ENCODE peak calls at places on chromosomes 2 and 18, in eight cellular contexts. One of them, this sample, is unnamed.

GRCh38 chr2:241799522-241800197 is 9.3 kb upstream of the NEU4 start:
- DNase-seq in fibroblast of mammary gland: no peak
- DNase-seq in A673: no peak
- DNase-seq in endothelial cell: peak; percentile 3
- DNase-seq in CD4-positive, alpha-beta T cell: no peak
- DNase-seq in GM13977: peak; percentile 13
- DNase-seq in heart left ventricle: peak; percentile 21
- DNase-seq in A549: no peak
- DNase-seq in this sample: no peak

GRCh38 chr2:165787334-165787733 is 6.7 kb downstream of the GALNT3 start:
- DNase-seq in fibroblast of mammary gland: no peak
- DNase-seq in A673: no peak
- DNase-seq in endothelial cell: no peak
- DNase-seq in CD4-positive, alpha-beta T cell: no peak
- DNase-seq in GM13977: no peak
- DNase-seq in heart left ventricle: no peak
- DNase-seq in A549: no peak
- DNase-seq in this sample: no peak

GRCh38 chr18:29378739-29379138 is 1201.8 kb upstream of the CDH2 start:
- DNase-seq in fibroblast of mammary gland: peak; percentile 53
- DNase-seq in A673: no peak
- DNase-seq in endothelial cell: no peak
- DNase-seq in CD4-positive, alpha-beta T cell: no peak
- DNase-seq in GM13977: no peak
- DNase-seq in heart left ventricle: no peak
- DNase-seq in A549: no peak
- DNase-seq in this sample: no peak

GRCh38 chr2:129673234-129673633 is 306.2 kb upstream of the RAB6C start:
- DNase-seq in fibroblast of mammary gland: no peak
- DNase-seq in A673: no peak
- DNase-seq in endothelial cell: no peak
- DNase-seq in CD4-positive, alpha-beta T cell: no peak
- DNase-seq in GM13977: no peak
- DNase-seq in heart left ventricle: no peak
- DNase-seq in A549: no peak
- DNase-seq in this sample: no peak

GRCh38 chr2:170324640-170325046 is 146.7 kb downstream of the MYO3B start:
- DNase-seq in fibroblast of mammary gland: peak; percentile 47
- DNase-seq in A673: peak; percentile 74
- DNase-seq in endothelial cell: peak; percentile 59
- DNase-seq in CD4-positive, alpha-beta T cell: peak; percentile 2
- DNase-seq in GM13977: peak; percentile 31
- DNase-seq in heart left ventricle: no peak
- DNase-seq in A549: peak; percentile 54
- DNase-seq in this sample: no peak

GRCh38 chr2:8546319-8547283 is 135.3 kb upstream of the ID2 start:
- DNase-seq in fibroblast of mammary gland: no peak
- DNase-seq in A673: no peak
- DNase-seq in endothelial cell: peak; percentile 1
- DNase-seq in CD4-positive, alpha-beta T cell: no peak
- DNase-seq in GM13977: no peak
- DNase-seq in heart left ventricle: no peak
- DNase-seq in A549: no peak
- DNase-seq in this sample: no peak

GRCh38 chr2:98790221-98790620 is 59.3 kb upstream of the MGAT4A start:
- DNase-seq in fibroblast of mammary gland: no peak
- DNase-seq in A673: no peak
- DNase-seq in endothelial cell: no peak
- DNase-seq in CD4-positive, alpha-beta T cell: no peak
- DNase-seq in GM13977: no peak
- DNase-seq in heart left ventricle: no peak
- DNase-seq in A549: no peak
- DNase-seq in this sample: no peak

GRCh38 chr2:110807520-110807919 is 75.1 kb downstream of the ACOXL start:
- DNase-seq in fibroblast of mammary gland: peak; percentile 76
- DNase-seq in A673: no peak
- DNase-seq in endothelial cell: no peak
- DNase-seq in CD4-positive, alpha-beta T cell: no peak
- DNase-seq in GM13977: no peak
- DNase-seq in heart left ventricle: no peak
- DNase-seq in A549: no peak
- DNase-seq in this sample: no peak

GRCh38 chr2:119431155-119431975 is at the start of gene TMEM37:
- DNase-seq in fibroblast of mammary gland: peak; percentile 54
- DNase-seq in A673: peak; percentile 95
- DNase-seq in endothelial cell: peak; percentile 75
- DNase-seq in CD4-positive, alpha-beta T cell: no peak
- DNase-seq in GM13977: peak; percentile 81
- DNase-seq in heart left ventricle: peak; percentile 68
- DNase-seq in A549: peak; percentile 58
- DNase-seq in this sample: no peak

GRCh38 chr2:20537423-20538307 is 90.8 kb downstream of the RHOB start:
- DNase-seq in fibroblast of mammary gland: no peak
- DNase-seq in A673: no peak
- DNase-seq in endothelial cell: no peak
- DNase-seq in CD4-positive, alpha-beta T cell: no peak
- DNase-seq in GM13977: no peak
- DNase-seq in heart left ventricle: no peak
- DNase-seq in A549: no peak
- DNase-seq in this sample: no peak

GRCh38 chr2:207269021-207269420 is 103.3 kb upstream of the KLF7 start:
- DNase-seq in fibroblast of mammary gland: no peak
- DNase-seq in A673: no peak
- DNase-seq in endothelial cell: no peak
- DNase-seq in CD4-positive, alpha-beta T cell: no peak
- DNase-seq in GM13977: no peak
- DNase-seq in heart left ventricle: no peak
- DNase-seq in A549: no peak
- DNase-seq in this sample: no peak

GRCh38 chr18:60090170-60090569 is 190.4 kb downstream of the PMAIP1 start:
- DNase-seq in fibroblast of mammary gland: no peak
- DNase-seq in A673: peak; percentile 23
- DNase-seq in endothelial cell: no peak
- DNase-seq in CD4-positive, alpha-beta T cell: no peak
- DNase-seq in GM13977: no peak
- DNase-seq in heart left ventricle: no peak
- DNase-seq in A549: no peak
- DNase-seq in this sample: no peak

GRCh38 chr2:224058048-224058775 is 19.1 kb upstream of the SERPINE2 start:
- DNase-seq in fibroblast of mammary gland: no peak
- DNase-seq in A673: no peak
- DNase-seq in endothelial cell: no peak
- DNase-seq in CD4-positive, alpha-beta T cell: no peak
- DNase-seq in GM13977: no peak
- DNase-seq in heart left ventricle: no peak
- DNase-seq in A549: no peak
- DNase-seq in this sample: no peak

DNA sequence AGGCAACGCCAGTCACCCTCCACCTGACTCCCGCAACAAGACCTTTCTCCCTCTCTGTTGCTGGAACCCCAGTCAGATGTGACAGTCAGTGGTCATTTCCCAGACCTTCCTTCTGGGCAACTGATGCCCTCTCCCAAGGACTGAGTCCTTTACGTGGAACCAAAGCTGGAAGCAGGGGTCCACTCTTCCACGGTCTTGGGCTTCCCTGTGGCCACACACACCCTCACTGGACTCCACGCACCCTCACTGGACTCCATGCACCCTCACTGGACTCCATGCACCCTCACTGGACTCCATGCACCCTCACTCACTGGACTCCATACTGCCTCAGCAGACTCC is 7.1 kb downstream of the PTMA start:
- DNase-seq in fibroblast of mammary gland: no peak
- DNase-seq in A673: no peak
- DNase-seq in endothelial cell: no peak
- DNase-seq in CD4-positive, alpha-beta T cell: no peak
- DNase-seq in GM13977: no peak
- DNase-seq in heart left ventricle: no peak
- DNase-seq in A549: no peak
- DNase-seq in this sample: no peak
- TF ChIP-seq CTCF in fibroblast of mammary gland: no peak
- TF ChIP-seq CTCF in A673: no peak
- TF ChIP-seq CTCF in endothelial cell: peak; percentile 32
- TF ChIP-seq CTCF in CD4-positive, alpha-beta T cell: no peak
- TF ChIP-seq CTCF in GM13977: no peak
- TF ChIP-seq CTCF in heart left ventricle: no peak
- TF ChIP-seq CTCF in A549: peak; percentile 24
- TF ChIP-seq CTCF in this sample: no peak

GRCh38 chr2:74461187-74462053 is 3.2 kb downstream of the WBP1 start:
- DNase-seq in fibroblast of mammary gland: no peak
- DNase-seq in A673: no peak
- DNase-seq in endothelial cell: peak; percentile 35
- DNase-seq in CD4-positive, alpha-beta T cell: no peak
- DNase-seq in GM13977: no peak
- DNase-seq in heart left ventricle: no peak
- DNase-seq in A549: peak; percentile 47
- DNase-seq in this sample: no peak
- TF ChIP-seq CTCF in fibroblast of mammary gland: peak; percentile 4
- TF ChIP-seq CTCF in A673: no peak
- TF ChIP-seq CTCF in endothelial cell: no peak
- TF ChIP-seq CTCF in CD4-positive, alpha-beta T cell: no peak
- TF ChIP-seq CTCF in GM13977: peak; percentile 33
- TF ChIP-seq CTCF in heart left ventricle: no peak
- TF ChIP-seq CTCF in A549: peak; percentile 26
- TF ChIP-seq CTCF in this sample: no peak

GRCh38 chr18:51559902-51560287 is 362.4 kb upstream of the MEX3C start:
- DNase-seq in fibroblast of mammary gland: no peak
- DNase-seq in A673: peak; percentile 12
- DNase-seq in endothelial cell: no peak
- DNase-seq in CD4-positive, alpha-beta T cell: no peak
- DNase-seq in GM13977: no peak
- DNase-seq in heart left ventricle: no peak
- DNase-seq in A549: peak; percentile 4
- DNase-seq in this sample: no peak
- TF ChIP-seq CTCF in fibroblast of mammary gland: no peak
- TF ChIP-seq CTCF in A673: peak; percentile 36
- TF ChIP-seq CTCF in endothelial cell: no peak
- TF ChIP-seq CTCF in CD4-positive, alpha-beta T cell: no peak
- TF ChIP-seq CTCF in GM13977: no peak
- TF ChIP-seq CTCF in heart left ventricle: no peak
- TF ChIP-seq CTCF in A549: peak; percentile 14
- TF ChIP-seq CTCF in this sample: no peak

GRCh38 chr2:31378389-31378788 is 36.2 kb downstream of the XDH start:
- DNase-seq in fibroblast of mammary gland: no peak
- DNase-seq in A673: no peak
- DNase-seq in endothelial cell: no peak
- DNase-seq in CD4-positive, alpha-beta T cell: no peak
- DNase-seq in GM13977: no peak
- DNase-seq in heart left ventricle: peak; percentile 54
- DNase-seq in A549: no peak
- DNase-seq in this sample: no peak

GRCh38 chr2:31380243-31380642 is 34.3 kb downstream of the XDH start:
- DNase-seq in fibroblast of mammary gland: no peak
- DNase-seq in A673: no peak
- DNase-seq in endothelial cell: no peak
- DNase-seq in CD4-positive, alpha-beta T cell: no peak
- DNase-seq in GM13977: no peak
- DNase-seq in heart left ventricle: no peak
- DNase-seq in A549: no peak
- DNase-seq in this sample: no peak

GRCh38 chr2:31379102-31379501 is 35.4 kb downstream of the XDH start:
- DNase-seq in fibroblast of mammary gland: no peak
- DNase-seq in A673: no peak
- DNase-seq in endothelial cell: no peak
- DNase-seq in CD4-positive, alpha-beta T cell: no peak
- DNase-seq in GM13977: no peak
- DNase-seq in heart left ventricle: no peak
- DNase-seq in A549: no peak
- DNase-seq in this sample: no peak

GRCh38 chr2:31381601-31382000 is 32.9 kb downstream of the XDH start:
- DNase-seq in fibroblast of mammary gland: no peak
- DNase-seq in A673: no peak
- DNase-seq in endothelial cell: no peak
- DNase-seq in CD4-positive, alpha-beta T cell: no peak
- DNase-seq in GM13977: no peak
- DNase-seq in heart left ventricle: no peak
- DNase-seq in A549: no peak
- DNase-seq in this sample: no peak

DNA sequence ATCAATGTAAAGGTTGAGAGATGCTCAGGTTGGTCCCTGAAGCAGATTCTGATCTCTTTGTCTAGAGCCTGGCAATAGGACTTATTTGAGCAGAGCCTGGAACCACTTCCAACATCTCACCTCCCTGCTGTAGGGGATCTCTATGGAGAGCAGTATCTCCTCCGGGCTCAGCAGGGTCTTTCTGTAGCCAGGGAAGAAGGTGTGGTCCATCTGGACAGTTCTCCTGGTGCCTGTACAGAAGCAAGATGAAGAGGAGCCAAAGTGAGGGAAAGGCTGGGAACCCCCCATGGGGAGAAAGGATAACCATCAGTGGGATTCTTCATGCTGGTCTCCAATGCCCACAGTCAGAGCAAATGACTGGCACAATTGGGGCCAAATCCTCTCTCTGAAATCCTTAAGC is 34.8 kb downstream of the XDH start:
- DNase-seq in fibroblast of mammary gland: no peak
- DNase-seq in A673: no peak
- DNase-seq in endothelial cell: no peak
- DNase-seq in CD4-positive, alpha-beta T cell: no peak
- DNase-seq in GM13977: no peak
- DNase-seq in heart left ventricle: no peak
- DNase-seq in A549: no peak
- DNase-seq in this sample: no peak
- TF ChIP-seq CTCF in fibroblast of mammary gland: no peak
- TF ChIP-seq CTCF in A673: no peak
- TF ChIP-seq CTCF in endothelial cell: no peak
- TF ChIP-seq CTCF in CD4-positive, alpha-beta T cell: no peak
- TF ChIP-seq CTCF in GM13977: no peak
- TF ChIP-seq CTCF in heart left ventricle: no peak
- TF ChIP-seq CTCF in A549: no peak
- TF ChIP-seq CTCF in this sample: no peak

DNA sequence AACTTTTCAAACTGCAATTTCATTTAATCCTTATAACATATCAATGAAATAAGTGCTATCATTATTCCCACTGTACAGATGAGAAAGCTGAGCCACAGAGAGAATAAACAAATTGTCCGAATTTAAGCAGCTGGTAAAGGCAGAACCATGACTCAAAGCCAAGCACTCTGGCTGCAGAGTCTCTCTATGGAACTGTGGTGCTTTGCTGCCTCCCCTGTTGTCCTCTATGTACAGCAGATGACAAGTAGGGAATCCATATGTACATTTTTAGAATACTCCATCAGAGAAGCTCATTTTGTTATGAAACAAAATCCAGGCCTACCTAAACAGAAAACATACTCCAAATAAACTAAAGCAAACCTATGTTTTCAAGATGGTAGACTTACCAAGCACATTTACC is 45.1 kb downstream of the FARSB start:
- DNase-seq in fibroblast of mammary gland: peak; percentile 35
- DNase-seq in A673: peak; percentile 18
- DNase-seq in endothelial cell: no peak
- DNase-seq in CD4-positive, alpha-beta T cell: no peak
- DNase-seq in GM13977: no peak
- DNase-seq in heart left ventricle: no peak
- DNase-seq in A549: no peak
- DNase-seq in this sample: no peak
- TF ChIP-seq CTCF in fibroblast of mammary gland: peak; percentile 19
- TF ChIP-seq CTCF in A673: peak; percentile 41
- TF ChIP-seq CTCF in endothelial cell: no peak
- TF ChIP-seq CTCF in CD4-positive, alpha-beta T cell: no peak
- TF ChIP-seq CTCF in GM13977: no peak
- TF ChIP-seq CTCF in heart left ventricle: no peak
- TF ChIP-seq CTCF in A549: no peak
- TF ChIP-seq CTCF in this sample: peak; percentile 32

GRCh38 chr2:238269741-238270140 is 18.7 kb downstream of the PER2 start:
- DNase-seq in fibroblast of mammary gland: no peak
- DNase-seq in A673: no peak
- DNase-seq in endothelial cell: no peak
- DNase-seq in CD4-positive, alpha-beta T cell: no peak
- DNase-seq in GM13977: no peak
- DNase-seq in heart left ventricle: no peak
- DNase-seq in A549: no peak
- DNase-seq in this sample: no peak
- TF ChIP-seq CTCF in fibroblast of mammary gland: no peak
- TF ChIP-seq CTCF in A673: no peak
- TF ChIP-seq CTCF in endothelial cell: no peak
- TF ChIP-seq CTCF in CD4-positive, alpha-beta T cell: no peak
- TF ChIP-seq CTCF in GM13977: no peak
- TF ChIP-seq CTCF in heart left ventricle: no peak
- TF ChIP-seq CTCF in A549: no peak
- TF ChIP-seq CTCF in this sample: no peak

This sample was measured in dorsolateral prefrontal cortex.